ENCODE peak calls at places on chromosomes 5 and 9, in seven cellular contexts. One of them, this sample, is unnamed.

GRCh38 chr9:92501671-92502393 is 19.5 kb upstream of the ASPN start:
- DNase-seq in epithelial cell of proximal tubule: no peak
- DNase-seq in psoas muscle: peak; percentile 69
- DNase-seq in GM12865: peak; percentile 60
- DNase-seq in astrocyte of the spinal cord: no peak
- DNase-seq in HL-60: no peak
- DNase-seq in AG10803: peak; percentile 92
- DNase-seq in this sample: peak; percentile 55

GRCh38 chr5:31225118-31225517 is 31.6 kb downstream of the CDH6 start:
- DNase-seq in epithelial cell of proximal tubule: no peak
- DNase-seq in psoas muscle: no peak
- DNase-seq in GM12865: no peak
- DNase-seq in astrocyte of the spinal cord: peak; percentile 93
- DNase-seq in HL-60: no peak
- DNase-seq in AG10803: no peak
- DNase-seq in this sample: peak; percentile 1

GRCh38 chr5:3602713-3603502 is 7.3 kb downstream of the IRX1 start:
- DNase-seq in epithelial cell of proximal tubule: no peak
- DNase-seq in psoas muscle: no peak
- DNase-seq in GM12865: no peak
- DNase-seq in astrocyte of the spinal cord: peak; percentile 19
- DNase-seq in HL-60: no peak
- DNase-seq in AG10803: peak; percentile 70
- DNase-seq in this sample: peak; percentile 35

GRCh38 chr5:112907166-112907611 is 14.8 kb downstream of the REEP5 start:
- DNase-seq in epithelial cell of proximal tubule: no peak
- DNase-seq in psoas muscle: no peak
- DNase-seq in GM12865: no peak
- DNase-seq in astrocyte of the spinal cord: no peak
- DNase-seq in HL-60: no peak
- DNase-seq in AG10803: no peak
- DNase-seq in this sample: no peak

GRCh38 chr5:163193886-163194285 is 243.5 kb upstream of the CCNG1 start:
- DNase-seq in epithelial cell of proximal tubule: no peak
- DNase-seq in psoas muscle: no peak
- DNase-seq in GM12865: no peak
- DNase-seq in astrocyte of the spinal cord: no peak
- DNase-seq in HL-60: no peak
- DNase-seq in AG10803: no peak
- DNase-seq in this sample: no peak

GRCh38 chr9:36007852-36008251 is 28.9 kb upstream of the RECK start:
- DNase-seq in epithelial cell of proximal tubule: no peak
- DNase-seq in psoas muscle: no peak
- DNase-seq in GM12865: no peak
- DNase-seq in astrocyte of the spinal cord: no peak
- DNase-seq in HL-60: no peak
- DNase-seq in AG10803: no peak
- DNase-seq in this sample: no peak

GRCh38 chr5:131268758-131269370 is 5.0 kb downstream of the CDC42SE2 start:
- DNase-seq in epithelial cell of proximal tubule: no peak
- DNase-seq in psoas muscle: no peak
- DNase-seq in GM12865: no peak
- DNase-seq in astrocyte of the spinal cord: peak; percentile 12
- DNase-seq in HL-60: no peak
- DNase-seq in AG10803: peak; percentile 18
- DNase-seq in this sample: no peak

GRCh38 chr9:134055981-134056461 is 11.8 kb downstream of the BRD3 start:
- DNase-seq in epithelial cell of proximal tubule: peak; percentile 52
- DNase-seq in psoas muscle: peak; percentile 96
- DNase-seq in GM12865: no peak
- DNase-seq in astrocyte of the spinal cord: peak; percentile 79
- DNase-seq in HL-60: no peak
- DNase-seq in AG10803: peak; percentile 94
- DNase-seq in this sample: peak; percentile 73

GRCh38 chr9:137753192-137753765 is 124.3 kb upstream of the CACNA1B start:
- DNase-seq in epithelial cell of proximal tubule: no peak
- DNase-seq in psoas muscle: no peak
- DNase-seq in GM12865: no peak
- DNase-seq in astrocyte of the spinal cord: no peak
- DNase-seq in HL-60: no peak
- DNase-seq in AG10803: no peak
- DNase-seq in this sample: no peak

GRCh38 chr5:181231444-181231843 is 8.4 kb downstream of the TRIM41 start:
- DNase-seq in epithelial cell of proximal tubule: no peak
- DNase-seq in psoas muscle: no peak
- DNase-seq in GM12865: no peak
- DNase-seq in astrocyte of the spinal cord: no peak
- DNase-seq in HL-60: no peak
- DNase-seq in AG10803: no peak
- DNase-seq in this sample: no peak

GRCh38 chr9:127599550-127599891 is 12.6 kb upstream of the STXBP1 start:
- DNase-seq in epithelial cell of proximal tubule: no peak
- DNase-seq in psoas muscle: no peak
- DNase-seq in GM12865: no peak
- DNase-seq in astrocyte of the spinal cord: no peak
- DNase-seq in HL-60: no peak
- DNase-seq in AG10803: no peak
- DNase-seq in this sample: no peak

GRCh38 chr5:136192015-136192525 is 892 bp downstream of the SMIM32 start:
- DNase-seq in epithelial cell of proximal tubule: no peak
- DNase-seq in psoas muscle: no peak
- DNase-seq in GM12865: no peak
- DNase-seq in astrocyte of the spinal cord: no peak
- DNase-seq in HL-60: no peak
- DNase-seq in AG10803: peak; percentile 5
- DNase-seq in this sample: no peak

GRCh38 chr5:138212828-138213160 is 329 bp downstream of the CDC23 start:
- DNase-seq in epithelial cell of proximal tubule: no peak
- DNase-seq in psoas muscle: no peak
- DNase-seq in GM12865: peak; percentile 24
- DNase-seq in astrocyte of the spinal cord: peak; percentile 5
- DNase-seq in HL-60: no peak
- DNase-seq in AG10803: peak; percentile 4
- DNase-seq in this sample: peak; percentile 17

GRCh38 chr9:89996106-89996505 is 391.3 kb downstream of the GADD45G start:
- DNase-seq in epithelial cell of proximal tubule: no peak
- DNase-seq in psoas muscle: no peak
- DNase-seq in GM12865: no peak
- DNase-seq in astrocyte of the spinal cord: no peak
- DNase-seq in HL-60: no peak
- DNase-seq in AG10803: no peak
- DNase-seq in this sample: no peak

GRCh38 chr9:131734165-131734610 is 5.7 kb downstream of the RAPGEF1 start:
- DNase-seq in epithelial cell of proximal tubule: no peak
- DNase-seq in psoas muscle: peak; percentile 85
- DNase-seq in GM12865: peak; percentile 75
- DNase-seq in astrocyte of the spinal cord: peak; percentile 32
- DNase-seq in HL-60: peak; percentile 64
- DNase-seq in AG10803: peak; percentile 44
- DNase-seq in this sample: no peak

GRCh38 chr9:131732061-131732526 is 7.8 kb downstream of the RAPGEF1 start:
- DNase-seq in epithelial cell of proximal tubule: no peak
- DNase-seq in psoas muscle: peak; percentile 76
- DNase-seq in GM12865: peak; percentile 60
- DNase-seq in astrocyte of the spinal cord: peak; percentile 40
- DNase-seq in HL-60: no peak
- DNase-seq in AG10803: peak; percentile 86
- DNase-seq in this sample: peak; percentile 69

GRCh38 chr9:131734781-131735180 is 5.1 kb downstream of the RAPGEF1 start:
- DNase-seq in epithelial cell of proximal tubule: no peak
- DNase-seq in psoas muscle: no peak
- DNase-seq in GM12865: peak; percentile 31
- DNase-seq in astrocyte of the spinal cord: no peak
- DNase-seq in HL-60: no peak
- DNase-seq in AG10803: no peak
- DNase-seq in this sample: no peak

GRCh38 chr9:131732636-131733340 is 7.1 kb downstream of the RAPGEF1 start:
- DNase-seq in epithelial cell of proximal tubule: no peak
- DNase-seq in psoas muscle: no peak
- DNase-seq in GM12865: peak; percentile 87
- DNase-seq in astrocyte of the spinal cord: no peak
- DNase-seq in HL-60: no peak
- DNase-seq in AG10803: no peak
- DNase-seq in this sample: no peak

DNA sequence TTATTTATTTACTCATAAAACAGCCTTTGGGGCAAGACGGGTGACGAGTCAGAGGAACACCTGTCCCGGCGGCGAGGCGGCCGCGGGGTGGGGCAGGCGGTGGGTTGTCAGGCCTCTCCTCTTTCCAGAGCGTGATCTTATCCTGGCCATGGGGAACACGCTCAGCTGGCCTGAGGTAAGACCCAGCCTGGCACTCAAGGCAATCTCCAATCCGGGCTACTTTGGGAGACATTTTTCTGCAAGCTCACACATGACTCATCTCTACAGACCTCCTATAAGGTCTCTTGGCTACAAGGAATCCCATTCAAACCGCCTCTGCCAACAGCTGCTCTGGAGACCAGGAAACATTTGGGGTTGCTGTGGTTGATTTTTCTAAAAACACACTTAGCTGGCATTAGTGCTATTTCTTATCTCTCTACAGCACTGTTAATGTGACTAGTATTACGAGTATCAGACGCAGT is 6.2 kb downstream of the RAPGEF1 start:
- DNase-seq in epithelial cell of proximal tubule: peak; percentile 94
- DNase-seq in psoas muscle: peak; percentile 86
- DNase-seq in GM12865: peak; percentile 60
- DNase-seq in astrocyte of the spinal cord: peak; percentile 97
- DNase-seq in HL-60: no peak
- DNase-seq in AG10803: peak; percentile 94
- DNase-seq in this sample: peak; percentile 91
- H3K4me3 ChIP-seq in epithelial cell of proximal tubule: peak overlapping the region; percentile 22
- H3K4me3 ChIP-seq in psoas muscle: no peak overlapping the region
- H3K4me3 ChIP-seq in GM12865: peak overlapping the region; percentile 65
- H3K4me3 ChIP-seq in astrocyte of the spinal cord: no peak overlapping the region
- H3K4me3 ChIP-seq in HL-60: no peak overlapping the region
- H3K4me3 ChIP-seq in AG10803: no peak overlapping the region
- H3K4me3 ChIP-seq in this sample: no peak overlapping the region

GRCh38 chr5:120614512-120614911 is 150.4 kb downstream of the PRR16 start:
- DNase-seq in epithelial cell of proximal tubule: peak; percentile 51
- DNase-seq in psoas muscle: no peak
- DNase-seq in GM12865: no peak
- DNase-seq in astrocyte of the spinal cord: peak; percentile 82
- DNase-seq in HL-60: no peak
- DNase-seq in AG10803: peak; percentile 82
- DNase-seq in this sample: peak; percentile 59
- H3K4me3 ChIP-seq in epithelial cell of proximal tubule: no peak overlapping the region
- H3K4me3 ChIP-seq in psoas muscle: no peak overlapping the region
- H3K4me3 ChIP-seq in GM12865: no peak overlapping the region
- H3K4me3 ChIP-seq in astrocyte of the spinal cord: no peak overlapping the region
- H3K4me3 ChIP-seq in HL-60: no peak overlapping the region
- H3K4me3 ChIP-seq in AG10803: peak overlapping the region; percentile 26
- H3K4me3 ChIP-seq in this sample: no peak overlapping the region

DNA sequence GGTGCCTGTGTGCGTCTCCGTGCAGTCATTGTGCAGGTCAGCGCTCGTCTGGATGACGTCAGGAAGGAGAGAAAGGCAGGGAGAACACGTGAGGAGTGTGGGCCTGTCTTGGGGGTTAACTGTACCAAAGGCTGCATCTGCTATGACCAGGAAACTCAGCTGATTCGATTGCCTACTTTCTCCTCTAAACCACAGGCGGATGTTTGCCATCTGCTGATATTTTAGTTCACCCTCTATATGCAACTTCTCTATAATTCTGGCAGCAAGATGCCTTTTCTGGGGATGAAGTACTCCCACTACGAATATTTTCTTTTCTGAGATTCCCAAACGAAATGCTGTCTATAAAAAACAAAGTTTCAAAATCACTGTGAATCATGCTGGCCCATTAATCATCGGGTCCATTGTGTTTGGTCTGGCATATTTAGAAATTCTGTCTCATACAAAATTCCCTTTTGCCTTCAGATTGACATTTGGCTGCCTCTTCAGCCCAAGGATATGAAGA is 24.7 kb downstream of the PCSK1 start:
- DNase-seq in epithelial cell of proximal tubule: no peak
- DNase-seq in psoas muscle: no peak
- DNase-seq in GM12865: no peak
- DNase-seq in astrocyte of the spinal cord: no peak
- DNase-seq in HL-60: no peak
- DNase-seq in AG10803: peak; percentile 81
- DNase-seq in this sample: peak; percentile 96
- H3K4me3 ChIP-seq in epithelial cell of proximal tubule: no peak overlapping the region
- H3K4me3 ChIP-seq in psoas muscle: no peak overlapping the region
- H3K4me3 ChIP-seq in GM12865: no peak overlapping the region
- H3K4me3 ChIP-seq in astrocyte of the spinal cord: no peak overlapping the region
- H3K4me3 ChIP-seq in HL-60: no peak overlapping the region
- H3K4me3 ChIP-seq in AG10803: no peak overlapping the region
- H3K4me3 ChIP-seq in this sample: no peak overlapping the region

DNA sequence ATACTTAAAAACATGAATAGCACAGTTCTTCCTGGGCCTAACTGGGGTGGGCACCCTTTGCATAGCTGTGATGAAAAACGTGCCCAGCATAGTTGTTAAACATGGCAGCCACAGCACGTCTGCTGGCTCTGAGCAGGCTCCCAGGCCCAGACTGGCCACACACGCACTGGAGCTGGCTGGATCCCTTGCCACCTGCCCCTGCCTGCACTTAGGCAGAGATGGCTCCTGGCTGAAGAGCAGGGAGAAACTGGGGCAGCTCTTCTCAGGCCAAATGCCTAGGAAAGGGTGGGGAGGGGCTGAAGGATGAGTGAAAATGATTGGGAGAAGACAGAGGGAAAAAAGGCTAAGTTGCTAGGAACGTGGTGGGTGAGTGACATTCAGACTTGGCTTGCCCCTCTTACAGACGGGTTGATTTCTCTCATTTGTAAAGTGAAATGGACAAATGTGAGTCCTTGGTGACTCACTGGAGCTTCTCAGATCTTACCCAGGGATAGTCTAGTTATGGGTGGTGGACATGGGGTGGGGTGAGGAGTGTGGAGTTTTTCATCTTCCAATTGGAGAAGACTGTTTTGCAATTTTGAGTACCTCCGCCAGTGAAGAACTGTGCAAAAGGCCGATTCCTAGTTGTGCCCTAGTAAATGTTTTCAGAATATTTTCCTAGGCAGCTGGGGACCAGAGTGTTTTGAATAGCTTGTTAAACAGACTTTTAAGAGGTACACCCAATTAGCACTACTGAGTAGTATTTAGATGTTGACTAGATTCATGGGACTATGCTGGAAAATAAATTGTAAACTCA is 42.4 kb downstream of the TRIO start:
- DNase-seq in epithelial cell of proximal tubule: no peak
- DNase-seq in psoas muscle: peak; percentile 66
- DNase-seq in GM12865: no peak
- DNase-seq in astrocyte of the spinal cord: peak; percentile 78
- DNase-seq in HL-60: no peak
- DNase-seq in AG10803: peak; percentile 73
- DNase-seq in this sample: peak; percentile 97
- H3K4me3 ChIP-seq in epithelial cell of proximal tubule: no peak overlapping the region
- H3K4me3 ChIP-seq in psoas muscle: no peak overlapping the region
- H3K4me3 ChIP-seq in GM12865: no peak overlapping the region
- H3K4me3 ChIP-seq in astrocyte of the spinal cord: no peak overlapping the region
- H3K4me3 ChIP-seq in HL-60: no peak overlapping the region
- H3K4me3 ChIP-seq in AG10803: peak overlapping the region; percentile 21
- H3K4me3 ChIP-seq in this sample: peak overlapping the region; percentile 3

GRCh38 chr5:90020575-90021535 is 388.7 kb downstream of the CETN3 start:
- DNase-seq in epithelial cell of proximal tubule: peak; percentile 7
- DNase-seq in psoas muscle: no peak
- DNase-seq in GM12865: peak; percentile 73
- DNase-seq in astrocyte of the spinal cord: peak; percentile 97
- DNase-seq in HL-60: no peak
- DNase-seq in AG10803: peak; percentile 67
- DNase-seq in this sample: peak; percentile 90
- H3K4me3 ChIP-seq in epithelial cell of proximal tubule: no peak overlapping the region
- H3K4me3 ChIP-seq in psoas muscle: peak overlapping the region; percentile 35
- H3K4me3 ChIP-seq in GM12865: no peak overlapping the region
- H3K4me3 ChIP-seq in astrocyte of the spinal cord: peak overlapping the region; percentile 17
- H3K4me3 ChIP-seq in HL-60: no peak overlapping the region
- H3K4me3 ChIP-seq in AG10803: peak overlapping the region; percentile 44
- H3K4me3 ChIP-seq in this sample: peak overlapping the region; percentile 30

GRCh38 chr9:136729144-136729543 is 13.6 kb downstream of the LCN10 start:
- DNase-seq in epithelial cell of proximal tubule: no peak
- DNase-seq in psoas muscle: no peak
- DNase-seq in GM12865: peak; percentile 54
- DNase-seq in astrocyte of the spinal cord: no peak
- DNase-seq in HL-60: no peak
- DNase-seq in AG10803: no peak
- DNase-seq in this sample: no peak
- H3K4me3 ChIP-seq in epithelial cell of proximal tubule: peak overlapping the region; percentile 89
- H3K4me3 ChIP-seq in psoas muscle: peak overlapping the region; percentile 86
- H3K4me3 ChIP-seq in GM12865: peak overlapping the region; percentile 67
- H3K4me3 ChIP-seq in astrocyte of the spinal cord: peak overlapping the region; percentile 76
- H3K4me3 ChIP-seq in HL-60: peak overlapping the region; percentile 92
- H3K4me3 ChIP-seq in AG10803: peak overlapping the region; percentile 96
- H3K4me3 ChIP-seq in this sample: peak overlapping the region; percentile 66